ENCODE peak calls at places on chromosomes 7 and 10, in ten cellular contexts. B is bronchial epithelial cell, P is heart right ventricle, S is colonic mucosa, I is mesendoderm, N is lower lobe of right lung, R is body of pancreas, O is kidney epithelial cell, X is hepatocyte, V is NT2/D1. L is an unnamed sample. For H3K36me3, the result is how much of the 10 kb centered on the place peaks cover.

GRCh38 chr7:155533827-155534690 is 12.3 kb downstream of the CNPY1 start:
- DNase-seq in B (no peak), P (no peak), S (no peak), I (peak), N (no peak), R (peak), O (no peak), X (peak), V (peak), L (no peak)

GRCh38 chr10:5547684-5547933 is 22.8 kb downstream of the CALML3 start:
- DNase-seq in B (no peak), P (no peak), S (no peak), I (no peak), N (peak), R (no peak), O (no peak), X (no peak), V (no peak), L (no peak)

GRCh38 chr10:191703-192518 is 56.7 kb downstream of the ZMYND11 start:
- DNase-seq in B (peak), P (no peak), S (no peak), I (no peak), N (no peak), R (peak), O (no peak), X (no peak), V (no peak), L (no peak)

GRCh38 chr7:127252380-127252718 is 392 bp downstream of the GRM8 start:
- DNase-seq in B (no peak), P (no peak), S (no peak), I (no peak), N (no peak), R (no peak), O (no peak), X (no peak), V (no peak), L (no peak)

GRCh38 chr7:84697506-84697905 is 489.4 kb downstream of the SEMA3D start:
- DNase-seq in B (peak), P (no peak), S (no peak), I (no peak), N (no peak), R (no peak), O (peak), X (no peak), V (no peak), L (no peak)

GRCh38 chr7:74174606-74175082 is 488 bp downstream of the EIF4H start:
- DNase-seq in B (peak), P (peak), S (peak), I (peak), N (no peak), R (peak), O (no peak), X (peak), V (no peak), L (no peak)

GRCh38 chr7:130372813-130373212 is 7.5 kb upstream of the CPA1 start:
- DNase-seq in B (no peak), P (no peak), S (no peak), I (no peak), N (no peak), R (no peak), O (no peak), X (no peak), V (no peak), L (no peak)

GRCh38 chr10:79984851-79985250 is 35.9 kb upstream of the SFTPD start:
- DNase-seq in B (peak), P (no peak), S (no peak), I (peak), N (peak), R (no peak), O (peak), X (peak), V (no peak), L (no peak)

GRCh38 chr10:100943508-100943907 is 25.8 kb upstream of the SEMA4G start:
- DNase-seq in B (no peak), P (no peak), S (no peak), I (no peak), N (no peak), R (no peak), O (no peak), X (no peak), V (no peak), L (no peak)

GRCh38 chr10:110357252-110357780 is 52.6 kb upstream of the SMNDC1 start:
- DNase-seq in B (peak), P (no peak), S (no peak), I (no peak), N (no peak), R (no peak), O (peak), X (peak), V (no peak), L (no peak)

GRCh38 chr7:12941512-12941911 is 254.1 kb downstream of the ARL4A start:
- DNase-seq in B (peak), P (no peak), S (no peak), I (no peak), N (no peak), R (no peak), O (no peak), X (peak), V (no peak), L (no peak)

GRCh38 chr7:2018786-2019692 is 213.7 kb downstream of the MAD1L1 start:
- DNase-seq in B (peak), P (peak), S (no peak), I (peak), N (peak), R (peak), O (peak), X (peak), V (no peak), L (peak)

GRCh38 chr10:62025901-62026879 is 124.7 kb downstream of the ARID5B start:
- DNase-seq in B (peak), P (no peak), S (no peak), I (no peak), N (no peak), R (no peak), O (no peak), X (no peak), V (no peak), L (no peak)

GRCh38 chr10:119749455-119749854 is 23.6 kb downstream of the INPP5F start:
- DNase-seq in B (no peak), P (no peak), S (no peak), I (no peak), N (no peak), R (no peak), O (no peak), X (no peak), V (no peak), L (no peak)

GRCh38 chr10:113895018-113895417 is 40.6 kb downstream of the NHLRC2 start:
- DNase-seq in B (peak), P (no peak), S (no peak), I (no peak), N (no peak), R (no peak), O (peak), X (no peak), V (no peak), L (no peak)

GRCh38 chr7:81833401-81833800 is 63.6 kb upstream of the HGF start:
- DNase-seq in B (no peak), P (no peak), S (no peak), I (no peak), N (no peak), R (no peak), O (no peak), X (no peak), V (no peak), L (no peak)

GRCh38 chr10:79905322-79906314 is 43.3 kb downstream of the SFTPD start:
- DNase-seq in B (peak), P (no peak), S (no peak), I (peak), N (no peak), R (peak), O (peak), X (peak), V (no peak), L (no peak)

GRCh38 chr10:121240011-121240410 is 358.2 kb downstream of the FGFR2 start:
- DNase-seq in B (peak), P (no peak), S (peak), I (no peak), N (peak), R (no peak), O (no peak), X (peak), V (no peak), L (no peak)

GRCh38 chr10:13414855-13415254 is 66.8 kb upstream of the SEPHS1 start:
- DNase-seq in B (peak), P (no peak), S (peak), I (peak), N (no peak), R (peak), O (no peak), X (peak), V (no peak), L (no peak)

GRCh38 chr7:28346972-28347371 is 65.3 kb upstream of the CREB5 start:
- DNase-seq in B (no peak), P (no peak), S (no peak), I (no peak), N (no peak), R (no peak), O (no peak), X (no peak), V (no peak), L (no peak)

GRCh38 chr10:22599048-22599561 is 115.3 kb downstream of the PIP4K2A start:
- DNase-seq in B (peak), P (no peak), S (no peak), I (no peak), N (no peak), R (no peak), O (no peak), X (no peak), V (no peak), L (no peak)

GRCh38 chr7:42344168-42344755 is 107.3 kb upstream of the GLI3 start:
- DNase-seq in B (no peak), P (no peak), S (no peak), I (no peak), N (no peak), R (no peak), O (no peak), X (no peak), V (no peak), L (no peak)

GRCh38 chr7:135274495-135275268 is 41.0 kb downstream of the STRA8 start:
- DNase-seq in B (peak), P (peak), S (peak), I (peak), N (no peak), R (peak), O (peak), X (peak), V (peak), L (peak)

GRCh38 chr10:70109064-70109729 is 23.4 kb downstream of the AIFM2 start:
- DNase-seq in B (no peak), P (no peak), S (no peak), I (no peak), N (no peak), R (peak), O (no peak), X (no peak), V (no peak), L (no peak)

GRCh38 chr10:21379143-21379542 is 146.3 kb downstream of the SKIDA1 start:
- DNase-seq in B (no peak), P (no peak), S (no peak), I (no peak), N (no peak), R (no peak), O (no peak), X (no peak), V (no peak), L (no peak)

GRCh38 chr10:43233601-43234430 is 33.0 kb downstream of the RASGEF1A start:
- DNase-seq in B (no peak), P (no peak), S (no peak), I (no peak), N (peak), R (peak), O (no peak), X (no peak), V (no peak), L (no peak)

GRCh38 chr10:126702181-126702580 is 31.7 kb upstream of the C10orf90 start:
- DNase-seq in B (no peak), P (no peak), S (no peak), I (peak), N (no peak), R (no peak), O (no peak), X (no peak), V (no peak), L (no peak)

GRCh38 chr7:73612598-73613269 is 11.6 kb downstream of the MLXIPL start:
- DNase-seq in B (peak), P (no peak), S (peak), I (peak), N (no peak), R (peak), O (no peak), X (peak), V (no peak), L (no peak)

GRCh38 chr7:92735707-92736106 is 100.7 kb downstream of the CDK6 start:
- DNase-seq in B (no peak), P (no peak), S (no peak), I (no peak), N (no peak), R (no peak), O (no peak), X (no peak), V (no peak), L (no peak)

GRCh38 chr10:1057106-1057657 is 997 bp downstream of the WDR37 start:
- DNase-seq in B (peak), P (no peak), S (no peak), I (peak), N (no peak), R (no peak), O (no peak), X (no peak), V (no peak), L (no peak)

GRCh38 chr7:23410446-23411183 is 59.7 kb downstream of the IGF2BP3 start:
- DNase-seq in B (no peak), P (no peak), S (no peak), I (peak), N (no peak), R (no peak), O (no peak), X (no peak), V (no peak), L (no peak)

GRCh38 chr10:6140141-6140841 is 51.5 kb downstream of the RBM17 start:
- DNase-seq in B (no peak), P (no peak), S (peak), I (peak), N (no peak), R (no peak), O (no peak), X (no peak), V (no peak), L (no peak)

GRCh38 chr10:14356921-14357320 is 26.2 kb upstream of the FRMD4A start:
- DNase-seq in B (peak), P (no peak), S (no peak), I (no peak), N (no peak), R (no peak), O (peak), X (no peak), V (no peak), L (no peak)

GRCh38 chr10:90977162-90977854 is 56.4 kb upstream of the ANKRD1 start:
- DNase-seq in B (no peak), P (no peak), S (no peak), I (no peak), N (no peak), R (no peak), O (no peak), X (no peak), V (no peak), L (no peak)

GRCh38 chr10:21399392-21400015 is 126.0 kb downstream of the SKIDA1 start:
- DNase-seq in B (peak), P (no peak), S (no peak), I (peak), N (no peak), R (no peak), O (peak), X (peak), V (no peak), L (no peak)

GRCh38 chr10:15433850-15434537 is 62.9 kb upstream of the FAM171A1 start:
- DNase-seq in B (peak), P (no peak), S (peak), I (peak), N (no peak), R (peak), O (no peak), X (peak), V (peak), L (peak)

GRCh38 chr10:45470098-45471012 is 96.3 kb downstream of the ALOX5 start:
- DNase-seq in B (no peak), P (no peak), S (no peak), I (peak), N (no peak), R (no peak), O (no peak), X (peak), V (peak), L (no peak)

GRCh38 chr10:26478061-26478460 is 39.9 kb downstream of the APBB1IP start:
- DNase-seq in B (no peak), P (no peak), S (no peak), I (no peak), N (no peak), R (no peak), O (no peak), X (no peak), V (no peak), L (no peak)

GRCh38 chr7:158760445-158760764 is 55.8 kb upstream of the NCAPG2 start:
- DNase-seq in B (no peak), P (no peak), S (no peak), I (no peak), N (no peak), R (no peak), O (no peak), X (no peak), V (no peak), L (no peak)

GRCh38 chr7:158759749-158760444 is 55.3 kb upstream of the NCAPG2 start:
- DNase-seq in B (no peak), P (no peak), S (no peak), I (no peak), N (no peak), R (no peak), O (no peak), X (no peak), V (no peak), L (no peak)

GRCh38 chr7:158759245-158759614 is 54.6 kb upstream of the NCAPG2 start:
- DNase-seq in B (no peak), P (no peak), S (no peak), I (no peak), N (no peak), R (no peak), O (no peak), X (no peak), V (no peak), L (no peak)

GRCh38 chr7:158761945-158762344 is 57.3 kb upstream of the NCAPG2 start:
- DNase-seq in B (no peak), P (no peak), S (no peak), I (peak), N (no peak), R (no peak), O (no peak), X (no peak), V (no peak), L (no peak)

GRCh38 chr7:158760936-158761335 is 56.3 kb upstream of the NCAPG2 start:
- DNase-seq in B (no peak), P (no peak), S (no peak), I (no peak), N (no peak), R (no peak), O (no peak), X (no peak), V (no peak), L (no peak)
- H3K36me3 ChIP-seq in B (under half), P (half or more), S (under half), I (under half), N (half or more), R (under half), O (under half), X (under half), V (half or more), L (under half)

DNA sequence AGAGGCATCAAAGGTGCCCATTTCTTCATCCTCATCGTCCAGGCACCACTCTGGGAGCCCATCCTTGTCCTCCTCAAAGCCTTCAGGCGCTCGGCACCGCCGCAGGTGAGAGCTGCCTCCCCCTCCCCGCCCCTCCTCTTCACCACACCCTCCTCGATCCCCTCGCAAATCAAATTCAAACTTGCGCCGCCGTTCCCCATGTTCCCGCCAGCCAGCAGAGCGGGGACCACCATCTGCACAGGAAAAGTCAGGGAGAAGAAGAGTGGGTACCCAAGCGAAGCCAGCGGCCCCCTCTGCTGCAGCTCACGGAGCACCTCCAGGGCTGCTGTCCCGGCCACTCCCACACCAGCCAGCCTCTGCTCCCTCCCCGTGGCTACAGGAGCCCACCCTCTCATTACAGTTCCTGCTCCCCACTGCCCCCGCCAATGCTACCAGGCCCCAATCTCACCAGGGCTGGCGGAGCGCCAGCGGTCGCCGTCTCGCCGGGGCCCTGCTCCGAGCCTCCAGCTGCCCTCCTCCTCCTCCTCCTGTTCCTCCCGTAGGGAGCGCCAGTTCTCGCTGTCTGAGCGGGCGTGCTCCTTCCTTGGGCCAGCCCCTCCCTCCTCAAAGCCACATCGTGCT is 7.7 kb downstream of the GIGYF1 start:
- DNase-seq in B (no peak), P (no peak), S (no peak), I (no peak), N (no peak), R (no peak), O (no peak), X (peak), V (no peak), L (no peak)
- H3K36me3 ChIP-seq in B (under half), P (half or more), S (under half), I (under half), N (half or more), R (under half), O (under half), X (under half), V (half or more), L (under half)

DNA sequence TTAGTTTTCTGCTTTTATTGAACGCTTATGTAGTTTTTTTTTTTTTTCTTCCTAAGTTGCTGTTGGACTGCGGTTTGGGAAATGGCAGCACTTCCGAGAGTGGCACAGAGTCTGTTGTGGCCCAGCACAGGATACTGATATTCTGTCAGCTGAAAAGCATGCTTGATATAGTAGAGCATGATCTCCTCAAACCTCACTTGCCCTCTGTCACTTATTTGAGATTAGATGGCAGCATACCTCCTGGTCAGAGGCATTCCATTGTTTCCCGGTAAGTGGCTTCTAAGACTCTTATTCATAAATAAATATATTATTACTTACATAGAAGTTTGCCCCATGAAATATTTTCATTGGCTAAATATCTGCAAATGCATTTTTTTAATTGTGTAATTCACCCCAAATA is 101.1 kb downstream of the BTAF1 start:
- DNase-seq in B (no peak), P (no peak), S (no peak), I (no peak), N (no peak), R (no peak), O (no peak), X (no peak), V (no peak), L (no peak)
- H3K36me3 ChIP-seq in B (under half), P (half or more), S (under half), I (under half), N (half or more), R (under half), O (under half), X (under half), V (half or more), L (under half)

DNA sequence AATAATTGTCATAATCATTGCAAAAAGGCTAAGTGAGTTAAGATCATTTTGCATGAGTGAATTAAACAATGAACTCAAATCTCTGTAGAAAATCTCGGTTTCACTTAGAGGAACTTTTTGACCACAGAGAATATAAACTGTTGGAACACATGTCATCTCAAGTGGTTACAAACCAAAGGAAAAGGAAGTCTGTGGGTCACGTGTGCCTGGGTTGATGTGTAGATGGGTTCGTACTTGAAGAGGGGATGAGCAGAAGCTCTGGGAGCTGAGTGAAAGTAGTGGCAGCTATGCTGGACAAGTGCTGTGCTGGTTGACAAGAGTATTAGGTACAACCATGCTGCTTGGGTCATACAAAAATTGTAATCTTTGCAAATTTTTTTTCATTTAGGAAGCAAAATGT is 35.0 kb downstream of the GLRX3 start:
- DNase-seq in B (no peak), P (no peak), S (no peak), I (no peak), N (no peak), R (no peak), O (no peak), X (no peak), V (no peak), L (no peak)
- H3K36me3 ChIP-seq in B (under half), P (half or more), S (under half), I (under half), N (half or more), R (under half), O (under half), X (under half), V (half or more), L (half or more)

DNA sequence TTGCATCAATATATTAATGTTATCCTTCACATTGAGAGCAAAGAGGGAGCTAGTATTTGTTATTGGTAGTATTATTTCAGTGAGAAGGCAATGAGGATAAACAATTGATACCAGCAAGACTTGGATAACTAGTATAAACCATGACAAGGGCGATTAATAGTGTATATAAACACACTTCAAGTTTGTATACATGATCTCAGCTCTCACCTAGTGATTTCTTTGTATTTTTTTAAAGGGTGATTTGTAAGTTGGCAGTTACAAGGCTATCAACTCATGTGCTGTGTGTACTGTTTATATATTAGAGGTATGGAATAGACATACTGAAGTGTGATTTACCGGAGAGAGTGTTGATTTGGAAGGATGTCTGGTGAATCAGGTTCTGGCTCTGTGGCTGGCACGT is 88.0 kb downstream of the SNX10 start:
- DNase-seq in B (no peak), P (no peak), S (no peak), I (no peak), N (no peak), R (no peak), O (no peak), X (no peak), V (no peak), L (no peak)
- H3K36me3 ChIP-seq in B (under half), P (under half), S (under half), I (under half), N (under half), R (under half), O (under half), X (under half), V (under half), L (under half)